ENCODE peak calls at places on chromosomes 2 and 18, in ten cellular contexts. Y is iPS DF 6.9; G is activated T-cell treated with anti-CD3 and anti-CD28 coated beads for 1 hour; I is cardiac septum; J is brain microvascular endothelial cell; P is OCI-LY7; L is mesenchymal stem cell; S is B cell; T is pancreas; M is stimulated activated CD4-positive, alpha-beta T cell treated with anti-CD3 and anti-CD28 coated beads, TNF-alpha, amount 100 ng/mL, for 48 hours. X is an unnamed sample.

GRCh38 chr2:85736456-85737355 is 17.1 kb upstream of the ATOH8 start:
- DNase-seq in P (no peak), Y (no peak), T (no peak), J (no peak), S (no peak), M (no peak), L (no peak), I (peak; percentile 15), G (no peak), X (no peak)

GRCh38 chr2:156429211-156429610 is 7.0 kb upstream of the GPD2 start:
- DNase-seq in L (no peak), G (no peak), P (no peak), Y (no peak), M (no peak), I (no peak), J (no peak), T (no peak), S (no peak), X (no peak)

GRCh38 chr2:130819915-130820861 is 16.5 kb upstream of the ARHGEF4 start:
- DNase-seq in T (no peak), G (no peak), M (no peak), J (no peak), I (no peak), P (peak; percentile 28), S (peak; percentile 20), Y (no peak), L (no peak), X (no peak)

GRCh38 chr2:185689906-185690539 is 48.6 kb upstream of the FSIP2 start:
- DNase-seq in P (no peak), L (peak; percentile 11), Y (no peak), I (no peak), T (no peak), M (no peak), J (no peak), S (no peak), G (no peak), X (no peak)

GRCh38 chr18:52341617-52342381 is 1.8 kb downstream of the DCC start:
- DNase-seq in G (no peak), L (peak; percentile 16), I (no peak), M (no peak), J (no peak), P (no peak), T (no peak), S (no peak), Y (no peak), X (no peak)

GRCh38 chr2:234973008-234973407 is 21.2 kb downstream of the SH3BP4 start:
- DNase-seq in G (no peak), I (no peak), J (no peak), M (no peak), P (no peak), T (no peak), Y (no peak), S (no peak), L (no peak), X (no peak)

GRCh38 chr2:217785544-217786045 is 217.2 kb downstream of the TNS1 start:
- DNase-seq in I (peak; percentile 90), T (peak; percentile 78), S (peak; percentile 81), J (peak; percentile 69), L (peak; percentile 64), G (peak; percentile 69), Y (peak; percentile 61), M (peak; percentile 52), P (peak; percentile 43), X (no peak)

GRCh38 chr2:196718394-196718793 is 78.9 kb downstream of the CCDC150 start:
- DNase-seq in J (no peak), T (no peak), G (no peak), L (no peak), S (no peak), I (no peak), P (no peak), Y (no peak), M (no peak), X (no peak)

GRCh38 chr2:49021170-49021743 is 133.1 kb downstream of the FSHR start:
- DNase-seq in L (no peak), T (no peak), Y (no peak), I (no peak), S (no peak), G (no peak), P (no peak), J (no peak), M (no peak), X (no peak)

GRCh38 chr2:238915596-238915995 is 67.7 kb downstream of the TWIST2 start:
- DNase-seq in J (no peak), S (no peak), L (no peak), T (no peak), Y (no peak), P (no peak), G (no peak), M (no peak), I (peak; percentile 71), X (no peak)

GRCh38 chr2:6358542-6358941 is 507.2 kb downstream of the CMPK2 start:
- DNase-seq in P (no peak), T (no peak), G (no peak), J (no peak), Y (no peak), L (no peak), I (no peak), M (no peak), S (no peak), X (no peak)

GRCh38 chr2:113818382-113818951 is 62.0 kb upstream of the SLC35F5 start:
- DNase-seq in L (peak; percentile 99), G (no peak), Y (no peak), P (no peak), I (no peak), T (peak; percentile 67), J (peak; percentile 95), S (no peak), M (no peak), X (no peak)

X was measured in cortex of kidney.